ENCODE peak calls at places on chromosomes 4 and X, in four cellular contexts. S is HepG2, P is K562, W is SK-N-SH. E is an unnamed sample.

GRCh38 chr4:53497446-53498069 is 93.7 kb downstream of the LNX1 start:
- DNase-seq in W (no peak), S (peak; percentile 53), P (no peak), E (peak; percentile 20)

GRCh38 chrX:119989905-119990408 is 46.4 kb upstream of the NKAP start:
- DNase-seq in W (no peak), S (no peak), P (no peak), E (peak; percentile 14)

GRCh38 chr4:138087181-138087714 is 154.9 kb downstream of the SLC7A11 start:
- DNase-seq in W (no peak), S (no peak), P (no peak), E (no peak)

GRCh38 chrX:46319750-46320149 is 225.5 kb downstream of the ZNF674 start:
- DNase-seq in W (no peak), S (peak; percentile 61), P (no peak), E (no peak)

GRCh38 chr4:33577798-33578197 is 2666.5 kb downstream of the ARAP2 start:
- DNase-seq in W (no peak), P (no peak), S (peak; percentile 1), E (no peak)

GRCh38 chr4:5810151-5810550 is 82.7 kb downstream of the CRMP1 start:
- DNase-seq in P (no peak), S (no peak), W (no peak), E (no peak)

GRCh38 chr4:156578713-156579112 is 392.9 kb downstream of the PDGFC start:
- DNase-seq in P (no peak), W (no peak), S (no peak), E (no peak)

GRCh38 chr4:176340871-176341685 is 21.3 kb downstream of the SPCS3 start:
- DNase-seq in W (peak; percentile 46), P (peak; percentile 40), S (peak; percentile 24), E (no peak)

GRCh38 chr4:143616771-143617170 is 83.7 kb downstream of the FREM3 start:
- DNase-seq in W (no peak), P (no peak), S (no peak), E (no peak)

GRCh38 chr4:123017078-123017477 is 94.7 kb upstream of the NUDT6 start:
- DNase-seq in W (no peak), S (no peak), P (no peak), E (no peak)

GRCh38 chr4:82372502-82372873 is 1.3 kb downstream of the HNRNPD start:
- DNase-seq in W (peak; percentile 37), P (peak; percentile 69), S (no peak), E (peak; percentile 27)

GRCh38 chr4:113288691-113289090 is 239.2 kb downstream of the ANK2 start:
- DNase-seq in S (no peak), P (no peak), W (no peak), E (no peak)

GRCh38 chrX:87337267-87337666 is 180.3 kb upstream of the KLHL4 start:
- DNase-seq in W (no peak), P (no peak), S (no peak), E (no peak)

GRCh38 chr4:76430519-76431388 is 4.3 kb upstream of the SHROOM3 start:
- DNase-seq in P (peak; percentile 42), W (peak; percentile 67), S (peak; percentile 51), E (no peak)

GRCh38 chr4:105599475-105599874 is 47.1 kb downstream of the ARHGEF38 start:
- DNase-seq in P (no peak), S (no peak), W (no peak), E (no peak)

GRCh38 chrX:105664243-105664642 is 158.1 kb upstream of the NRK start:
- DNase-seq in P (no peak), S (no peak), W (no peak), E (no peak)

GRCh38 chrX:47571896-47572295 is 10.3 kb upstream of the TIMP1 start:
- DNase-seq in P (no peak), W (no peak), S (no peak), E (no peak)

GRCh38 chrX:39894626-39895025 is 203.1 kb downstream of the BCOR start:
- DNase-seq in W (no peak), S (no peak), P (no peak), E (no peak)

GRCh38 chrX:132435222-132435621 is 53.6 kb downstream of the MBNL3 start:
- DNase-seq in S (no peak), P (no peak), W (no peak), E (no peak)

GRCh38 chr4:18401435-18401834 is 379.9 kb upstream of the LCORL start:
- DNase-seq in S (no peak), P (no peak), W (no peak), E (no peak)

GRCh38 chr4:54683616-54684346 is 26.0 kb downstream of the KIT start:
- DNase-seq in P (peak; percentile 20), W (no peak), S (peak; percentile 13), E (peak; percentile 56)

GRCh38 chr4:144820706-144821105 is 174.8 kb downstream of the HHIP start:
- DNase-seq in P (no peak), S (no peak), W (no peak), E (no peak)

GRCh38 chr4:112189754-112190153 is 41.8 kb upstream of the AP1AR start:
- DNase-seq in S (no peak), W (peak; percentile 30), P (no peak), E (no peak)

GRCh38 chr4:15913631-15913970 is 24.9 kb downstream of the FGFBP1 start:
- DNase-seq in P (no peak), S (no peak), W (no peak), E (no peak)

GRCh38 chrX:64206556-64207162 is 1.2 kb upstream of the AMER1 start:
- DNase-seq in P (no peak), W (no peak), S (no peak), E (no peak)

GRCh38 chrX:21166302-21166982 is 207.8 kb upstream of the CNKSR2 start:
- DNase-seq in W (no peak), P (no peak), S (peak; percentile 18), E (no peak)

GRCh38 chr4:52266537-52267137 is 215.5 kb downstream of the SPATA18 start:
- DNase-seq in S (no peak), W (no peak), P (no peak), E (no peak)

GRCh38 chr4:148023782-148024181 is 291.9 kb downstream of the ARHGAP10 start:
- DNase-seq in S (no peak), P (no peak), W (no peak), E (no peak)

GRCh38 chr4:178423366-178423765 is 981.1 kb upstream of the AGA start:
- DNase-seq in S (no peak), W (no peak), P (no peak), E (no peak)

GRCh38 chrX:45889471-45889870 is 655.8 kb downstream of the ZNF674 start:
- DNase-seq in P (no peak), W (no peak), S (peak; percentile 1), E (no peak)

GRCh38 chrX:2500681-2501151 is at the start of the genes DHRSX and ZBED1:
- DNase-seq in P (peak; percentile 57), S (no peak), W (peak; percentile 90), E (peak; percentile 34)

GRCh38 chr4:136934601-136935000 is 597.7 kb downstream of the PCDH18 start:
- DNase-seq in S (no peak), W (no peak), P (no peak), E (no peak)

GRCh38 chr4:136939781-136940180 is 592.5 kb downstream of the PCDH18 start:
- DNase-seq in W (no peak), P (no peak), S (no peak), E (no peak)

GRCh38 chr4:136931771-136932170 is 600.5 kb downstream of the PCDH18 start:
- DNase-seq in W (no peak), S (no peak), P (no peak), E (no peak)

DNA sequence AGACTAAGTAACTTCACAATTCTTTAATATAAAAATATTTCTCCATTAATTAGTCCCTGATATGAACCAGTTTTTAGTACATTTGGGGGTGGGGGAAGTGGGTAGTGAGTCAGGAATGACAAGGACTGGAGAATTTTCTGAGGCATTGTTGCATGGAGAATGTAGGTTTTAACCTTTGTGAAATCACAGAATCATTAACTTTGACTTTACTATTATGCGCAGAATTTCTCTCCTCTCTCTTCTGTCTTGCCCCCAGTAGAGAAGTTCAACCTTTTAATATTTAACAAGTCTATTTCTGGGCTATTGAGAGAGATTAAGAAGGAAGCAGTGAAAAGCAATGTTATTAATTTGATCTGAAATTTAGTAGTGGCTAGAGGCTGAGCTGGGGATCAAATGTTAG is 597.0 kb downstream of the PCDH18 start:
- DNase-seq in W (no peak), P (no peak), S (no peak), E (no peak)
- TF ChIP-seq FOXJ3 in W (no peak), P (no peak), S (no peak), E (no peak)

GRCh38 chr4:151524610-151525009 is 115.6 kb downstream of the FHIP1A start:
- DNase-seq in P (no peak), W (no peak), S (no peak), E (no peak)
- TF ChIP-seq FOXJ3 in P (no peak), W (no peak), S (no peak), E (no peak)

DNA sequence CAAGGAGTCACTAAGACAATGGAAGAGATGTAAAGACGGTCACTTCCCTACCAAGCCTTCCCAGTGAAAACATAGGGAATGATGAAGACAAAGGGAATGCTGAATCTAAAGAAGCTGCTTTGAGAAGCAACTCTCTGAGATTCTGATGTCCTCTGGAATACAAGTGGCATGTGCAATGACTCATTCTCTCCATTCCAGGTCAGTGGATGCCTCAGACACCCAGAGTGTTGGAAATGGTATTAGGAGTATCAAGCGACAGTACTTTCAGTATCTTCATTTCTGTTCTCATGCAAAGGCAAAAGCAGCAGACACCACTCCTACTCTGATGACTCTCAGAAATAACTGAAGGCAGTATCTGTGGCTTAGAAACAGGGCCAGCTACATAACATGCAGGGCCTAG is 102.6 kb downstream of the FSTL5 start:
- DNase-seq in P (no peak), S (no peak), W (no peak), E (no peak)
- TF ChIP-seq FOXJ3 in P (no peak), S (no peak), W (no peak), E (no peak)

GRCh38 chr4:118969359-118969758 is 80.7 kb downstream of the SYNPO2 start:
- DNase-seq in S (peak; percentile 11), P (peak; percentile 13), W (peak; percentile 61), E (peak; percentile 19)

GRCh38 chr4:118967393-118967792 is 78.7 kb downstream of the SYNPO2 start:
- DNase-seq in P (no peak), S (no peak), W (no peak), E (no peak)

GRCh38 chr4:118968813-118969212 is 80.2 kb downstream of the SYNPO2 start:
- DNase-seq in S (no peak), W (no peak), P (no peak), E (no peak)

GRCh38 chr4:118964891-118965411 is 76.3 kb downstream of the SYNPO2 start:
- DNase-seq in S (no peak), W (no peak), P (no peak), E (no peak)

DNA sequence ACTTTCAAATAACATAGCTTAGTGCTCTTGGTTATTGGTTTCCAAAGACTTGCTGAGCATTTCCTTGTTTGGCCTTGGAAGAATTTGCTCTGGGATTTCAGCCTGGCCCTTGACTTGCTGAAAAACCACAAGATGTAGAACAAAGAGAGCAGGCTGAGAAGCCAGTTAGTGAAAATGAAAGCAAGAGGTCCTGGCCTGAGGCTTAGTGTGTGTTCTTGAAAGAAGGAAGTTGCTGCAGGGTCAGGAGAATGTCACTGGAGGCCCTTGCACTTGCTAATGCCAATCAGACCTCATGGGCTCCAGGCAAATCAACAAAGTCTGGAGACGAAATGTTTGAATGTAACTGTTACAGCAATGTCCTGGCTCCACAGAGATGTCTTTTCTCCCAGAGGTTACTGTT is 79.4 kb downstream of the SYNPO2 start:
- DNase-seq in P (no peak), W (no peak), S (no peak), E (peak; percentile 21)
- TF ChIP-seq FOXJ3 in P (no peak), W (no peak), S (no peak), E (no peak)

E was measured in WTC11.